ENCODE peak calls at places on chromosomes 13 and 19, in seven cellular contexts. F is neural progenitor cell, N is spleen, M is endodermal cell, P is heart left ventricle, K is H9, V is lung. G is an unnamed sample. For H3K4me1, the result is how much of the 10 kb centered on the place peaks cover.

GRCh38 chr13:106568225-106569003 is 477 bp upstream of the ARGLU1 start:
- DNase-seq in M (no peak), P (no peak), F (no peak), N (no peak), V (no peak), K (no peak), G (no peak)

GRCh38 chr19:52297601-52298358 is 811 bp downstream of the ZNF480 start:
- DNase-seq in P (no peak), F (peak), K (no peak), M (peak), V (no peak), N (no peak), G (no peak)

GRCh38 chr13:83881917-83882625 is at the start of gene SLITRK1:
- DNase-seq in N (no peak), V (no peak), P (no peak), F (peak), K (peak), M (peak), G (peak)

GRCh38 chr19:1813837-1814217 is 1.8 kb upstream of the ATP8B3 start:
- DNase-seq in K (no peak), N (peak), M (no peak), V (no peak), F (no peak), P (no peak), G (no peak)

GRCh38 chr13:87168390-87168789 is 502.8 kb upstream of the SLITRK5 start:
- DNase-seq in V (no peak), M (no peak), P (no peak), N (no peak), F (no peak), K (no peak), G (no peak)

GRCh38 chr13:35923347-35923746 is 207.8 kb downstream of the DCLK1 start:
- DNase-seq in K (no peak), F (no peak), M (peak), P (peak), V (no peak), N (no peak), G (peak)

GRCh38 chr13:91203430-91203829 is 144.1 kb upstream of the MIR17HG start:
- DNase-seq in K (no peak), N (no peak), P (no peak), V (no peak), M (no peak), F (no peak), G (no peak)

GRCh38 chr13:101875717-101876393 is 423.4 kb downstream of the ITGBL1 start:
- DNase-seq in V (no peak), N (no peak), K (no peak), M (no peak), F (no peak), P (no peak), G (peak)

GRCh38 chr13:78600317-78600899 is 2.9 kb downstream of the POU4F1 start:
- DNase-seq in F (peak), M (no peak), K (no peak), N (no peak), V (no peak), P (no peak), G (no peak)

GRCh38 chr19:19448238-19448544 is 42.7 kb downstream of the GATAD2A start:
- DNase-seq in K (peak), N (no peak), M (no peak), P (peak), V (no peak), F (no peak), G (no peak)

GRCh38 chr13:102555914-102556553 is 40.8 kb upstream of the TPP2 start:
- DNase-seq in V (no peak), M (no peak), K (no peak), F (peak), N (no peak), P (no peak), G (peak)

GRCh38 chr13:28679628-28680027 is 20.7 kb downstream of the POMP start:
- DNase-seq in V (no peak), K (no peak), N (no peak), P (no peak), F (no peak), M (no peak), G (peak)

GRCh38 chr19:32387701-32388392 is 17.7 kb upstream of the DPY19L3 start:
- DNase-seq in N (no peak), K (no peak), M (no peak), V (no peak), P (no peak), F (no peak), G (peak)

GRCh38 chr19:42563352-42564210 is 31.1 kb downstream of the CEACAM8 start:
- DNase-seq in V (no peak), P (peak), M (peak), N (no peak), K (peak), F (peak), G (peak)

DNA sequence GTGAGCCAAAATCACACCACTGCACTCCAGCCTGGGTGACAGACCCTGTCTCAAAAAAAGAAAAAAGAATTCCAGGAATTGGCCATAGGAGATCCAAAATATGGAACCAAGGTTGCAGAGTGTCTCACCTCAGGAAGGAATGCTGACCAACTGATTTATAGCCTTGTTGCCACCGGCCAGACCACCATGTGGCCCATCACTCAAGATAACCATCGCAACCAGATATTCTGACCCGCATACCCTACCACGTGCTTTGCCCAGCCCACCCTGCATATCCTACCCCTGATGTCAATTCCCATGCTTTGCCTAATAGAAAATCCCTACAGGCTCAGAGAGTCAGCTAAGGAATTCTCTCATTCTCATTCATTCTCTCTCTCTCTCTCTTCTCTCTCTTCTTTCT is 95.1 kb upstream of the DOCK9 start:
- DNase-seq in P (no peak), K (no peak), M (no peak), F (no peak), N (no peak), V (no peak), G (no peak)
- H3K4me1 ChIP-seq in P (under half), K (under half), M (under half), F (under half), N (under half), V (under half), G (under half)

DNA sequence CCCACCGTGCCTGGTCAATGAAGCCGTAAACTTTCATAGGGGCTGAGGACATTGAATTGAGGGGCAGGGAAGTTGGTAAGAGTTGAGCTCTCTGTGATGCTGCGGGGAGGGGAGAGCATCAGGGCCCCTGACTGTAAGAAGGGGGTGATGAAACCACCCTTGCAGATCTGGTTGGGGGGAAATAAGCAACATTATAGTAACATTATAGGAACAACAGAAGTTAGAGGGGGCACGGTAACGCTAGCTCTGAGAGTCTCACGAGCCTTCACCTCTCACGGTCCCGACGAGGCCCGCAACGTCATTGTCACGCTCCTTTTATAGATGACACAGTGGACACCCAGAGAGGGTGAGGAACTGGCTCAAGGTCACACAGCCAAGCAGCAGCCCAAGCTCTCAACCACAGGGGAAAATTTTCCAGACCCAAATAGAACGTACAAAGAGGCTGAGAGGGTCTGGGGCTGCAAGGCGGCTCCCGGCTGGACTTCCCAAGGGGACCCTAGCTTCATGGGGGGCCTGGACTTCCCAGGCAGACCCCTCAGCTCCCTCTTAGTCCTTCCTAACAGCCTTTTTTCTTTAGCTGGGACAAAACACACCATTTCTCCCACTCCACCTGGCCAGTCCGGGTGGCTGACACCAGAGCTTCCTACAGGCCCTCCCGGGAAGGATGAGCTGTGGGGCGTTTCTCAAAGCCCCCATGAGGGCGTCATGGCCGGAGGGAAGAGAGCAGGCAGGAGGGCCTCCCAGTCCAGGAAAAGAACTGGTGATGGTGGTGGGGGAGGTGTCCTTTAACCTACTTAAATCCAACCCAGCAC is 4.1 kb downstream of the TLE5 start:
- DNase-seq in V (no peak), K (no peak), N (no peak), P (no peak), F (no peak), M (peak), G (no peak)
- H3K4me1 ChIP-seq in V (under half), K (under half), N (half or more), P (half or more), F (under half), M (under half), G (under half)

DNA sequence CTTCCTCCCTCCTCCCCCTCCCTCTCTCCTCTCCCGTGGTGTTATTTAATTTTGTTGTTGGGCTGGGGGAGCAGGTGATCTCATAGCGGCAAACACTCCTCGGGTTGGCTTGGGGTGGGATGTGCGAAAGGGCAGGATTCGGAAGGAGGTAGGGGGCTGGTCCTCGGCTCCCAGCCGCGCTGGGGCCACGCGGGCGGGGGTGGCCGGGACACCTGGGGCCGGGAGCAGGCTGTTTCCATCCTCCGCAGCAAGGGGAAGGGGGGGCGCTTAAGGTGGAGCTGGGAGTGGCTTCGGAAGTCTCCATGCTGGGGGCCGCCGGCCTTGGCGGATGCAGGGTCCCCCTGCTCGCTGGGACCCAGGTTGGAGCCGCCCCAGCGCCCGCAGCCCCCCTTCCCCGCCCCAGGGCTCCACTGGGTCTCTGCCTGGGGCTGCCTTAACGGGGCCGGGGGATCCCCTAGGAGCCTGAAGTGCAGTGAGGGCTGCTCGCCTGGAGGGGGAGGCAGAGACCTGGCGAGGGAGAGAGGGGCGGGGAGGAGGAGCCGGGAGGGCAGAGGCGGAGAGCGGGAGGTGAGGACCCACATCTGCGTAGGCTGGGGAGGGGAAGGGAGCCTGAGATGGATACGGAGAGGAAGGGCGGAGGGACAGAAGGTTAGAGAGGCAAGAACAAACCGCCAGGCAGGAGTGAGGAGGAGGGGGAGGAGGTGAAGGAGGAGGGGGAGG is 365 bp upstream of the CA11 start:
- DNase-seq in M (peak), F (peak), P (peak), K (peak), N (peak), V (peak), G (peak)
- H3K4me1 ChIP-seq in M (under half), F (under half), P (under half), K (under half), N (under half), V (under half), G (under half)

GRCh38 chr19:14116525-14116917 is 1.0 kb downstream of the PRKACA start:
- DNase-seq in P (no peak), M (no peak), V (no peak), N (no peak), K (no peak), F (no peak), G (peak)

GRCh38 chr19:14115761-14116160 is 1.8 kb downstream of the PRKACA start:
- DNase-seq in P (no peak), F (no peak), V (no peak), M (no peak), N (no peak), K (no peak), G (no peak)

GRCh38 chr19:14113762-14114414 is 3.7 kb downstream of the PRKACA start:
- DNase-seq in K (no peak), F (no peak), N (peak), P (peak), V (peak), M (peak), G (no peak)

GRCh38 chr19:14114439-14114838 is 3.1 kb downstream of the PRKACA start:
- DNase-seq in M (no peak), V (no peak), F (no peak), P (no peak), K (no peak), N (no peak), G (no peak)

DNA sequence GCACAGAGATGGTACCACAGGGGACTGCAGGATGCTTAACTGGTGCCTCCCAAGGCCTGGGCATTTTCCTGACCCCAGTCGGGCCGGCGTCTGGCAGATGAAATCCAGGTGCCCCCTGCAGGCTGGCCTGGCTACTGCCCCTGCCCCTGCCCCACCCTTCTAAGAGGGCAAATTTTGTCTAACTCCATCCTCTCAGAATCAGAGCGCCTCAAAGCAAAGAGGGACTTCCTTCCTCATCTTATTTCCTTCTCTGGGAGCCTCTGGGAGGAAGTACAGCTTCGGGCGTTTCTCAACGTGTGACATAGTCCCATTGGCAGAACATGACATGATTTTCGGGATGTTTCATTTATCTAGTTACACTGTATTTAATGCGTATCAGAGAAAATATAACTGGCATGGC is 2.7 kb downstream of the PRKACA start:
- DNase-seq in P (peak), K (peak), M (peak), N (peak), V (peak), F (peak), G (peak)
- H3K4me1 ChIP-seq in P (half or more), K (under half), M (under half), N (half or more), V (under half), F (under half), G (half or more)

GRCh38 chr19:47631681-47632446 is 22.9 kb downstream of the BICRA start:
- DNase-seq in K (no peak), P (peak), F (no peak), N (no peak), M (no peak), V (no peak), G (no peak)
- H3K4me1 ChIP-seq in K (under half), P (half or more), F (under half), N (under half), M (under half), V (under half), G (under half)

DNA sequence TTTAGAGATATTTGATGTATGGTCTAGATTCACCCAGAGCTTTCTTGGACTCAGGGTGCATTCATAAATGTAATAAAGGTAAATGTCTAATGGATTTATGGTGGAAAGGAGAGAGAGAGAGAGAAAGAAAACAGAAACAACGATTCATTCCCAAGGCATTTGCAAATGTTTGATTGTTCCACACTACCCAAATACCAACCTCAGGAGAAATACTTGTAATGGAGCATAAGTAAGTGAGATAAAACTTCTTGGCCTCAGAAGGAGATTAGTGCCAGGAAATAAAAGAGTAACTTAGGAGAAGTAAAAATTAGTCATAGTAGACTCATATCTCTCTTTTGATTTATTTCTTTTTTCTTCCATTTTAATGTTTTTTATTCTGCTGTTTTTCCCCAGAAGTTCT is 40.6 kb upstream of the DGKH start:
- DNase-seq in P (no peak), F (no peak), K (no peak), M (no peak), N (no peak), V (no peak), G (peak)
- H3K4me1 ChIP-seq in P (under half), F (under half), K (under half), M (under half), N (under half), V (under half), G (under half)

GRCh38 chr19:40508739-40509260 is 42.0 kb downstream of the SPTBN4 start:
- DNase-seq in N (no peak), M (no peak), K (no peak), V (no peak), F (no peak), P (no peak), G (no peak)

GRCh38 chr19:40506099-40506498 is 39.3 kb downstream of the SPTBN4 start:
- DNase-seq in M (no peak), N (no peak), P (no peak), V (no peak), F (no peak), K (no peak), G (no peak)

GRCh38 chr19:40510526-40511115 is 43.8 kb downstream of the SPTBN4 start:
- DNase-seq in F (no peak), V (no peak), M (no peak), N (no peak), P (no peak), K (no peak), G (no peak)

GRCh38 chr19:40511487-40511886 is 44.7 kb downstream of the SPTBN4 start:
- DNase-seq in M (no peak), K (no peak), P (no peak), V (no peak), N (no peak), F (no peak), G (no peak)

DNA sequence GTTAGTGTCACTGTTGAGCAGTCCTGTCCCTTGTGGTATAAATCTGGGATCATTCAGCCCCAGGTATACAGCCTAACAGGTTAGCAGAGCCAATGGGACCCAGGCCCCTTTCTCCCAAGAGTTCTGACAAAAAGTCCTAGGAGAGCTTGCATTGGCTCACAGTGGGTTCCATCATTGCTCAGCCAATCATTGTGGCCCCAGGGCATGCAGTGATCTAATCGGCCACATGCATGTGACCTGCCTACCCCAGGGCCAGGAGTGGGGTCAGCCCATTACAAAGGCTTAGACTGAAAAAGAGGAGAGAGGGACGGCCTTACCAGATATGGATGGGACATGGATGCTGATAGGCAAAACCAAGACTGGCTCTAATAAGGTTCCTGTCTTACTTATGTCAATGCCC is 41.1 kb downstream of the SPTBN4 start:
- DNase-seq in K (peak), M (peak), F (no peak), N (no peak), V (no peak), P (no peak), G (no peak)
- H3K4me1 ChIP-seq in K (under half), M (under half), F (under half), N (under half), V (under half), P (under half), G (under half)

DNA sequence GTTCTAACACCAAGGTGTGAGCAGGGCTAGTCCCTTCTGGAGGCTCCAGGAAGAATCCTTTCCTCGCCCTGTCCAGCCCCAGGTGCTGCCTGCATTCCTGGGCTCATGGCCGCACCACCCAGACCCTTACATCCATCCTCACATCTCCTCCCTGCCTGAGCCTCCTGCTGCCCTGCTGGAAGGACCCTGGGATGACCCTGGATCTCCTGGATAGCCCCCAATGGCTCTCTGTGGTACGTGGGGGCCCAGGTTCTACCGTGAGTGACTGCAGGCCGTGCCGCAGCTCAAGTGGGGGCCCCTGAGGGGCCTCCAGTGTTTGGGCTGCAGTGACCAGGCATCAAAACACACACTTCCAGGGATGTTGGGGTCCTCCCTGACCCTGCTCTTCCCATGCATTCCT is 8.3 kb upstream of the MCF2L start:
- DNase-seq in K (no peak), P (no peak), N (peak), M (no peak), F (no peak), V (no peak), G (no peak)
- H3K4me1 ChIP-seq in K (under half), P (under half), N (under half), M (under half), F (under half), V (under half), G (under half)

DNA sequence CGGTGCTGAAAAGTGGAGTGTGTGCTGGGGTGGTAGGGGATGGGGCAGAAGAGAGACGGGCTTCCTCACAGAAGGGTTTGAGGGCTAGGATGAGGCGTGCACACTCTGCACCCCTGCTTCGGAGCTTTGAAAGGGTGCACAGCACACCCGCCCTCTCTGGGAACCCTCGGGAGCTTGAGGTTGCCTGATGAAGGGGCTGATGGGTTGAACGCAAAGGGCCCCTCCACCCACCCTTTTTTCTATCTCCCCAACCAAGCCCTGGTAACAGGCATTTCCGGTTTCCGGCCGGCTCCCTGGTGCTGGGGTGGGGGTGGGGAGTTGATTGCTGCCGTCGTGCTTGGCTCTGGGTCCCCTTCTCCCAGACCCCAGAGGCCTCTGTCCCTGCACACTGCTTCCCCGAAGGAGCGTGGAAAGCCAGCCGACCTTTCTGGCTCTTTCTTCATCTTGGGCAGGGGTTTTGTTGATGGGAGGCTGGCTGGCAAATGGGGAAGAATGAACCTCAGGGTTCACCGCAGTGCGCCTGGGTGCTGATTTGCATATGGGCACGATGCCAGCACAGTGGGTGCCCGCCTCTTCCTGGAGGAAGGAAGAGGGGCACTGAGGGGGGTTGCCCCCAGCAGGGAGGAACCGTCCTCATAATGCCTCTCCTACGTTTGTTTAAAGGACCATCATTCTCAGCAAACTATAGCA is 29.0 kb downstream of the VAV1 start:
- DNase-seq in V (peak), K (peak), P (peak), M (peak), N (peak), F (no peak), G (no peak)
- H3K4me1 ChIP-seq in V (under half), K (under half), P (under half), M (under half), N (half or more), F (under half), G (under half)

G was measured in adipocyte.